ENCODE peak calls at places on chromosome 15, in four cellular contexts. One of them, this sample, is unnamed.

GRCh38 chr15:96893159-96893906 is 562.8 kb downstream of the NR2F2 start:
- DNase-seq in GM12878: no peak
- DNase-seq in A549: no peak
- DNase-seq in HepG2: no peak
- DNase-seq in this sample: no peak

GRCh38 chr15:98358971-98359370 is 289.4 kb upstream of the IGF1R start:
- DNase-seq in GM12878: no peak
- DNase-seq in A549: no peak
- DNase-seq in HepG2: no peak
- DNase-seq in this sample: no peak

GRCh38 chr15:85760531-85761371 is 34.0 kb downstream of the KLHL25 start:
- DNase-seq in GM12878: no peak
- DNase-seq in A549: peak; percentile 41
- DNase-seq in HepG2: no peak
- DNase-seq in this sample: no peak

GRCh38 chr15:73942751-73943270 is 16.5 kb downstream of the LOXL1 start:
- DNase-seq in GM12878: no peak
- DNase-seq in A549: no peak
- DNase-seq in HepG2: no peak
- DNase-seq in this sample: no peak

GRCh38 chr15:72180771-72181324 is 16.7 kb downstream of the GRAMD2A start:
- DNase-seq in GM12878: no peak
- DNase-seq in A549: no peak
- DNase-seq in HepG2: no peak
- DNase-seq in this sample: no peak

GRCh38 chr15:78000089-78000926 is 77.2 kb downstream of the TBC1D2B start:
- DNase-seq in GM12878: no peak
- DNase-seq in A549: peak; percentile 86
- DNase-seq in HepG2: peak; percentile 62
- DNase-seq in this sample: peak; percentile 80

GRCh38 chr15:37981781-37982180 is 47.3 kb downstream of the TMCO5A start:
- DNase-seq in GM12878: no peak
- DNase-seq in A549: no peak
- DNase-seq in HepG2: peak; percentile 15
- DNase-seq in this sample: peak; percentile 30

GRCh38 chr15:48636511-48636910 is 9.0 kb downstream of the FBN1 start:
- DNase-seq in GM12878: no peak
- DNase-seq in A549: no peak
- DNase-seq in HepG2: no peak
- DNase-seq in this sample: no peak

GRCh38 chr15:92074646-92075045 is 221.1 kb downstream of the SLCO3A1 start:
- DNase-seq in GM12878: no peak
- DNase-seq in A549: no peak
- DNase-seq in HepG2: no peak
- DNase-seq in this sample: no peak

GRCh38 chr15:81023483-81024264 is 23.0 kb downstream of the TLNRD1 start:
- DNase-seq in GM12878: peak; percentile 97
- DNase-seq in A549: no peak
- DNase-seq in HepG2: no peak
- DNase-seq in this sample: no peak

GRCh38 chr15:98416222-98416835 is 232.0 kb upstream of the IGF1R start:
- DNase-seq in GM12878: no peak
- DNase-seq in A549: no peak
- DNase-seq in HepG2: no peak
- DNase-seq in this sample: no peak

GRCh38 chr15:51281368-51281967 is 56.9 kb downstream of the CYP19A1 start:
- DNase-seq in GM12878: no peak
- DNase-seq in A549: peak; percentile 60
- DNase-seq in HepG2: peak; percentile 44
- DNase-seq in this sample: peak; percentile 60

GRCh38 chr15:33584797-33585196 is 274.0 kb downstream of the RYR3 start:
- DNase-seq in GM12878: no peak
- DNase-seq in A549: no peak
- DNase-seq in HepG2: no peak
- DNase-seq in this sample: no peak

GRCh38 chr15:73601449-73602425 is 31.5 kb downstream of the NPTN start:
- DNase-seq in GM12878: no peak
- DNase-seq in A549: peak; percentile 17
- DNase-seq in HepG2: peak; percentile 33
- DNase-seq in this sample: no peak

GRCh38 chr15:94858011-94858410 is 626.6 kb downstream of the MCTP2 start:
- DNase-seq in GM12878: no peak
- DNase-seq in A549: no peak
- DNase-seq in HepG2: no peak
- DNase-seq in this sample: no peak

GRCh38 chr15:99720533-99720932 is 12.7 kb downstream of the LYSMD4 start:
- DNase-seq in GM12878: no peak
- DNase-seq in A549: no peak
- DNase-seq in HepG2: no peak
- DNase-seq in this sample: no peak

GRCh38 chr15:31177936-31178335 is 76.4 kb upstream of the TRPM1 start:
- DNase-seq in GM12878: no peak
- DNase-seq in A549: no peak
- DNase-seq in HepG2: no peak
- DNase-seq in this sample: no peak

GRCh38 chr15:52306270-52306669 is 10.7 kb upstream of the MYO5C start:
- DNase-seq in GM12878: no peak
- DNase-seq in A549: no peak
- DNase-seq in HepG2: no peak
- DNase-seq in this sample: no peak

GRCh38 chr15:37765809-37766208 is 168.6 kb upstream of the TMCO5A start:
- DNase-seq in GM12878: no peak
- DNase-seq in A549: no peak
- DNase-seq in HepG2: no peak
- DNase-seq in this sample: no peak

GRCh38 chr15:42063122-42063848 is 31.1 kb downstream of the PLA2G4D start:
- DNase-seq in GM12878: no peak
- DNase-seq in A549: no peak
- DNase-seq in HepG2: no peak
- DNase-seq in this sample: no peak

GRCh38 chr15:57138260-57138895 is 219.9 kb downstream of the TCF12 start:
- DNase-seq in GM12878: no peak
- DNase-seq in A549: peak; percentile 63
- DNase-seq in HepG2: peak; percentile 34
- DNase-seq in this sample: peak; percentile 56

GRCh38 chr15:85496551-85497545 is 116.4 kb downstream of the AKAP13 start:
- DNase-seq in GM12878: no peak
- DNase-seq in A549: no peak
- DNase-seq in HepG2: peak; percentile 16
- DNase-seq in this sample: peak; percentile 17

GRCh38 chr15:47998523-47999113 is 122.2 kb upstream of the SLC24A5 start:
- DNase-seq in GM12878: no peak
- DNase-seq in A549: no peak
- DNase-seq in HepG2: no peak
- DNase-seq in this sample: no peak

GRCh38 chr15:74322558-74323180 is 44.8 kb downstream of the CYP11A1 start:
- DNase-seq in GM12878: no peak
- DNase-seq in A549: peak; percentile 65
- DNase-seq in HepG2: peak; percentile 41
- DNase-seq in this sample: peak; percentile 88

GRCh38 chr15:74653426-74654082 is 37.9 kb downstream of the CLK3 start:
- DNase-seq in GM12878: no peak
- DNase-seq in A549: no peak
- DNase-seq in HepG2: no peak
- DNase-seq in this sample: peak; percentile 52

GRCh38 chr15:101070502-101071273 is 151.5 kb downstream of the LRRK1 start:
- DNase-seq in GM12878: no peak
- DNase-seq in A549: no peak
- DNase-seq in HepG2: peak; percentile 99
- DNase-seq in this sample: no peak

GRCh38 chr15:88256261-88257230 is at the start of gene NTRK3:
- DNase-seq in GM12878: no peak
- DNase-seq in A549: no peak
- DNase-seq in HepG2: no peak
- DNase-seq in this sample: peak; percentile 72

GRCh38 chr15:57595011-57595866 is 3.5 kb downstream of the MYZAP start:
- DNase-seq in GM12878: no peak
- DNase-seq in A549: no peak
- DNase-seq in HepG2: peak; percentile 21
- DNase-seq in this sample: peak; percentile 45

GRCh38 chr15:38487383-38487782 is 33.5 kb downstream of the FAM98B start:
- DNase-seq in GM12878: no peak
- DNase-seq in A549: no peak
- DNase-seq in HepG2: no peak
- DNase-seq in this sample: no peak

GRCh38 chr15:40543082-40543481 is 21.8 kb downstream of the CCDC32 start:
- DNase-seq in GM12878: peak; percentile 51
- DNase-seq in A549: no peak
- DNase-seq in HepG2: no peak
- DNase-seq in this sample: no peak

GRCh38 chr15:78727561-78727960 is 83.7 kb downstream of the ADAMTS7 start:
- DNase-seq in GM12878: no peak
- DNase-seq in A549: peak; percentile 34
- DNase-seq in HepG2: peak; percentile 40
- DNase-seq in this sample: no peak

GRCh38 chr15:91942676-91943417 is 89.3 kb downstream of the SLCO3A1 start:
- DNase-seq in GM12878: no peak
- DNase-seq in A549: peak; percentile 64
- DNase-seq in HepG2: peak; percentile 27
- DNase-seq in this sample: no peak

GRCh38 chr15:65289261-65289854 is 2.7 kb upstream of the PARP16 start:
- DNase-seq in GM12878: no peak
- DNase-seq in A549: no peak
- DNase-seq in HepG2: no peak
- DNase-seq in this sample: no peak

GRCh38 chr15:40746916-40747418 is 8.1 kb downstream of the RMDN3 start:
- DNase-seq in GM12878: no peak
- DNase-seq in A549: no peak
- DNase-seq in HepG2: no peak
- DNase-seq in this sample: peak; percentile 31

GRCh38 chr15:74831813-74832495 is 5.5 kb downstream of the CPLX3 start:
- DNase-seq in GM12878: no peak
- DNase-seq in A549: no peak
- DNase-seq in HepG2: no peak
- DNase-seq in this sample: no peak

GRCh38 chr15:42836251-42836650 is 84.3 kb downstream of the TTBK2 start:
- DNase-seq in GM12878: no peak
- DNase-seq in A549: no peak
- DNase-seq in HepG2: no peak
- DNase-seq in this sample: no peak

DNA sequence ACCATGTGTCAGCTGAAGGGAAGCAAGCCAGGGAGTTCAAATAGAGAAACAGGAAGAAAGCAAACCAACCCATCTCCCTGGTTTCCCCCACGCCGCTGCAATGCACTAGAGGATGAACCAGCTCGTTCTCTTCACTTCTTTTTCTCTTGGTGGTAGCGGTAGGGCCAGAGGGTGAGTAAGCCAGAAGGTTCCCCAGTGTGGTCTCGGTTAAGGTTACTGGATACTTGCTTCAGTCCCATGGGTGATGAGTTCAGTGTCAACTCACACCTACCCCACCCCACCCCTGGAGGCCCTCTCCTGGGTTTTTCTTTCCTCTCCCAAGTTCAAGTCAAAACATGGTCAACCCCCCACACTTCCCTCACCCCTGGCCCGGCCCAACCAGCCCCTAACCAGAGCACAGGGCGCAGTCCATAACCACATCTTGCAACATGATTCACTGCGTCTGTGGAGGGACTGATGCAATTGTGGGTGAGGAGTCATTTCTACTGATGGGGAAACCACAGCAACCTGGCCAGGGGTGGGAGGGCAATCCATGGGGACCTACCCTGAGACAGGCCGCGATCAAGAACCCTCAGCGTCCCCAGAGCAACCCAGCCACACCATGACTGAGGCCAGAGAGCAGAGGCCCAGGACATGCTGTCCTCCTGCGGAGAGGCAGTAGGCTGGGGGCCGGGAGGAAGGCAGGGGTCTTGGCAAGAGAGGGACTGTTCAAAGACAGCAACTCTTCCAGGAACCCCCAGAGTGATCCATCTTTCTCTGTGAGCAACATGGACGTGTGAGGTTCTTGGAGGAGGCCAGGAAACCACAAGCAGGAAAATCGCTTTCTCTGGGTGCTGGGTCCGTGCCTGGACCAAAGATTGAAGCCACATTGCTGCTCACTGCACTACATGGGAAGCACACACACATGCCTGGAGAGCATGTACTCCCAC is 276.6 kb downstream of the UACA start:
- DNase-seq in GM12878: peak; percentile 91
- DNase-seq in A549: no peak
- DNase-seq in HepG2: no peak
- DNase-seq in this sample: no peak
- TF ChIP-seq SMC3 in GM12878: no peak
- TF ChIP-seq SMC3 in A549: no peak
- TF ChIP-seq SMC3 in HepG2: no peak
- TF ChIP-seq SMC3 in this sample: no peak

GRCh38 chr15:63461230-63461629 is 43.2 kb upstream of the USP3 start:
- DNase-seq in GM12878: no peak
- DNase-seq in A549: no peak
- DNase-seq in HepG2: peak; percentile 35
- DNase-seq in this sample: no peak
- TF ChIP-seq PBX3 in GM12878: no peak
- TF ChIP-seq PBX3 in A549: no peak
- TF ChIP-seq PBX3 in HepG2: no peak
- TF ChIP-seq PBX3 in this sample: no peak

GRCh38 chr15:25504307-25504706 is 65.5 kb upstream of the UBE3A start:
- DNase-seq in GM12878: no peak
- DNase-seq in A549: no peak
- DNase-seq in HepG2: no peak
- DNase-seq in this sample: no peak

GRCh38 chr15:25497934-25498333 is 59.1 kb upstream of the UBE3A start:
- DNase-seq in GM12878: no peak
- DNase-seq in A549: no peak
- DNase-seq in HepG2: no peak
- DNase-seq in this sample: no peak

GRCh38 chr15:25498835-25499234 is 60.0 kb upstream of the UBE3A start:
- DNase-seq in GM12878: no peak
- DNase-seq in A549: no peak
- DNase-seq in HepG2: no peak
- DNase-seq in this sample: no peak

DNA sequence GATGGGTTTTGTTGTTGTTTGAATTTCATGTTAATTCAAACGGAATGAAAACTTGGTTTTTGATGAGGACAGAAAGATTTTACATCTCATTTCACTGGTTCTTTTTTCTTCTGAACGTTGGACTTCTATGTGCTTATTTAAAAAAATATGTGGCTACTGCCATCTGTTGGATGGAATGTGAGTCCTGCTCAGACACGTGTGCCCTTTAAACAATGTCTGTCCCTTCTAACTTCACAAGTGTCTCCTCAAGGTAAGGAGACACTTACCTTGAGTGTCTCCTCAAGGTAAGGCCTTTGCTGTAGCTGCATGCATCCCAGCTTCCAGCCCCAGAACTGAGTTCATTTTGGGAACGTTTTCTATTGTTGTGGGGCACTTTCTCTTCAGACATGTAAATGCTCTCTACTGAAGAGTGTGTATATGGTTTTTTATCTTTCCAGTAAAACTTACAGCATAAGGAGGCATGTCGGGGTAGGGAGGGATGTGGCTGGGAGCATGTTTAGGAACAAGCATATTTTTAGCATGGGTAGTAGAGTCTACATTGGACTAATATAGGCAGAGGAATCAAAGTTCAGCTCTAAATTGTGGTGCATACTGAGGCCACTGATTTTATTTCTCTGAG is 63.1 kb upstream of the UBE3A start:
- DNase-seq in GM12878: no peak
- DNase-seq in A549: no peak
- DNase-seq in HepG2: peak; percentile 42
- DNase-seq in this sample: peak; percentile 20
- TF ChIP-seq SMC3 in GM12878: peak; percentile 48
- TF ChIP-seq SMC3 in A549: no peak
- TF ChIP-seq SMC3 in HepG2: peak; percentile 34
- TF ChIP-seq SMC3 in this sample: peak; percentile 28

GRCh38 chr15:75981149-75981815 is 30.9 kb downstream of the NRG4 start:
- DNase-seq in GM12878: no peak
- DNase-seq in A549: no peak
- DNase-seq in HepG2: no peak
- DNase-seq in this sample: no peak
- TF ChIP-seq PBX3 in GM12878: no peak
- TF ChIP-seq PBX3 in A549: no peak
- TF ChIP-seq PBX3 in HepG2: no peak
- TF ChIP-seq PBX3 in this sample: no peak